ENCODE peak calls at places on chromosome 7, in four cellular contexts. L, O, C and G are unnamed samples.

GRCh38 chr7:128235469-128235868 is 5.6 kb upstream of the LEP start:
- DNase-seq in L (no peak), O (no peak), C (no peak), G (no peak)

GRCh38 chr7:150435047-150435389 is 15.4 kb upstream of the GIMAP8 start:
- DNase-seq in L (peak; percentile 32), O (no peak), C (no peak), G (no peak)

GRCh38 chr7:158228986-158229385 is 358.6 kb downstream of the PTPRN2 start:
- DNase-seq in L (no peak), O (no peak), C (no peak), G (no peak)

GRCh38 chr7:53596230-53596629 is 560.8 kb downstream of the POM121L12 start:
- DNase-seq in L (peak; percentile 32), O (no peak), C (no peak), G (no peak)

GRCh38 chr7:116145245-116145852 is 65.0 kb upstream of the TES start:
- DNase-seq in L (no peak), O (no peak), C (no peak), G (no peak)

GRCh38 chr7:115779561-115779960 is 251.0 kb downstream of the TFEC start:
- DNase-seq in L (no peak), O (no peak), C (no peak), G (no peak)

GRCh38 chr7:68963547-68963946 is 634.7 kb upstream of the AUTS2 start:
- DNase-seq in L (no peak), O (no peak), C (no peak), G (no peak)

GRCh38 chr7:149773446-149774236 is at the start of gene ZNF467:
- DNase-seq in L (peak; percentile 41), O (no peak), C (peak; percentile 87), G (no peak)

GRCh38 chr7:26912933-26913536 is 48.6 kb upstream of the SKAP2 start:
- DNase-seq in L (no peak), O (no peak), C (no peak), G (no peak)

GRCh38 chr7:50679218-50680007 is 103.3 kb downstream of the GRB10 start:
- DNase-seq in L (no peak), O (no peak), C (no peak), G (no peak)

GRCh38 chr7:28020302-28020940 is 160.2 kb downstream of the JAZF1 start:
- DNase-seq in L (peak; percentile 73), O (peak; percentile 43), C (peak; percentile 76), G (peak; percentile 31)

GRCh38 chr7:118082506-118082905 is 101.5 kb upstream of the LSM8 start:
- DNase-seq in L (no peak), O (no peak), C (no peak), G (no peak)

GRCh38 chr7:45578467-45578866 is 4.3 kb downstream of the ADCY1 start:
- DNase-seq in L (no peak), O (no peak), C (no peak), G (no peak)

GRCh38 chr7:130891254-130892094 is 157.5 kb upstream of the KLF14 start:
- DNase-seq in L (no peak), O (no peak), C (no peak), G (no peak)

GRCh38 chr7:95102662-95103061 is 195.3 kb downstream of the PPP1R9A start:
- DNase-seq in L (no peak), O (no peak), C (no peak), G (no peak)

GRCh38 chr7:70787275-70787674 is 344.7 kb upstream of the GALNT17 start:
- DNase-seq in L (no peak), O (no peak), C (no peak), G (no peak)

GRCh38 chr7:492714-493065 is 27.0 kb downstream of the PDGFA start:
- DNase-seq in L (no peak), O (no peak), C (no peak), G (no peak)

GRCh38 chr7:96479015-96479645 is 157.2 kb upstream of the SLC25A13 start:
- DNase-seq in L (no peak), O (no peak), C (no peak), G (no peak)

GRCh38 chr7:146831875-146832274 is 715.3 kb downstream of the CNTNAP2 start:
- DNase-seq in L (no peak), O (no peak), C (no peak), G (no peak)

GRCh38 chr7:81285142-81285871 is 366.5 kb upstream of the SEMA3C start:
- DNase-seq in L (no peak), O (no peak), C (no peak), G (no peak)

GRCh38 chr7:130368347-130368746 is 11.9 kb upstream of the CPA1 start:
- DNase-seq in L (no peak), O (no peak), C (no peak), G (no peak)

GRCh38 chr7:132379292-132379691 is 197.0 kb downstream of the PLXNA4 start:
- DNase-seq in L (no peak), O (no peak), C (no peak), G (no peak)

GRCh38 chr7:76291346-76292205 is 10.9 kb upstream of the HSPB1 start:
- DNase-seq in L (peak; percentile 92), O (peak; percentile 77), C (peak; percentile 90), G (peak; percentile 89)

GRCh38 chr7:13042605-13043236 is 355.3 kb downstream of the ARL4A start:
- DNase-seq in L (no peak), O (no peak), C (no peak), G (no peak)

GRCh38 chr7:130297628-130298027 is 4.7 kb downstream of the CPA4 start:
- DNase-seq in L (no peak), O (no peak), C (no peak), G (no peak)

GRCh38 chr7:42311195-42311594 is 74.2 kb upstream of the GLI3 start:
- DNase-seq in L (no peak), O (no peak), C (no peak), G (no peak)

GRCh38 chr7:4302203-4302905 is 379.7 kb upstream of the FOXK1 start:
- DNase-seq in L (no peak), O (no peak), C (no peak), G (no peak)

GRCh38 chr7:3695602-3696001 is 394.6 kb downstream of the SDK1 start:
- DNase-seq in L (no peak), O (no peak), C (no peak), G (no peak)

GRCh38 chr7:1085266-1085665 is 2.6 kb upstream of the GPER1 start:
- DNase-seq in L (no peak), O (no peak), C (no peak), G (no peak)

GRCh38 chr7:107842213-107842612 is 39.2 kb upstream of the SLC26A3 start:
- DNase-seq in L (no peak), O (no peak), C (no peak), G (no peak)

GRCh38 chr7:46871516-46871915 is 710.4 kb downstream of the TNS3 start:
- DNase-seq in L (no peak), O (no peak), C (no peak), G (no peak)

GRCh38 chr7:73718905-73719805 is at the start of gene STX1A:
- DNase-seq in L (peak; percentile 42), O (no peak), C (peak; percentile 98), G (peak; percentile 89)
- TF ChIP-seq SPI1 in L (no peak), O (no peak), C (no peak), G (no peak)

GRCh38 chr7:10874666-10875065 is 99.0 kb upstream of the PHF14 start:
- DNase-seq in L (no peak), O (no peak), C (no peak), G (no peak)
- TF ChIP-seq SPI1 in L (no peak), O (no peak), C (no peak), G (no peak)

GRCh38 chr7:29623976-29624375 is 60.3 kb downstream of the PRR15 start:
- DNase-seq in L (no peak), O (no peak), C (no peak), G (no peak)
- TF ChIP-seq SPI1 in L (no peak), O (no peak), C (no peak), G (no peak)

GRCh38 chr7:39379416-39379815 is 186.8 kb upstream of the YAE1 start:
- DNase-seq in L (no peak), O (no peak), C (no peak), G (no peak)

GRCh38 chr7:39372383-39372782 is 193.8 kb upstream of the YAE1 start:
- DNase-seq in L (no peak), O (no peak), C (no peak), G (no peak)

GRCh38 chr7:39375874-39376190 is 190.4 kb upstream of the YAE1 start:
- DNase-seq in L (no peak), O (no peak), C (no peak), G (no peak)

GRCh38 chr7:39375047-39375873 is 190.9 kb upstream of the YAE1 start:
- DNase-seq in L (no peak), O (no peak), C (no peak), G (no peak)
- TF ChIP-seq SPI1 in L (no peak), O (no peak), C (no peak), G (no peak)

GRCh38 chr7:110090113-110090820 is 1000.7 kb upstream of the LRRN3 start:
- DNase-seq in L (peak; percentile 7), O (no peak), C (no peak), G (no peak)
- TF ChIP-seq SPI1 in L (no peak), O (no peak), C (no peak), G (no peak)